ENCODE peak calls at places on chromosomes 2 and 18, in nine cellular contexts. A, X, M, W, O, I, N, D and P are unnamed samples.

GRCh38 chr2:45643095-45643494 is 8.4 kb upstream of the PRKCE start:
- DNase-seq in A (no peak), N (no peak), I (no peak), M (no peak), O (no peak), W (peak; percentile 41), D (no peak), X (no peak), P (peak; percentile 27)

GRCh38 chr2:119417898-119418297 is 13.8 kb upstream of the TMEM37 start:
- DNase-seq in W (no peak), O (no peak), D (no peak), I (no peak), N (no peak), M (no peak), X (no peak), A (no peak), P (no peak)

GRCh38 chr18:33751613-33752221 is 173.7 kb downstream of the ASXL3 start:
- DNase-seq in X (no peak), A (no peak), N (no peak), O (no peak), M (no peak), I (no peak), D (peak; percentile 29), W (peak; percentile 6), P (no peak)

GRCh38 chr18:32189723-32190591 is at the start of gene MEP1B:
- DNase-seq in O (no peak), X (no peak), D (no peak), I (no peak), W (no peak), A (no peak), M (no peak), N (no peak), P (no peak)

GRCh38 chr2:150081775-150082517 is 405.5 kb downstream of the RND3 start:
- DNase-seq in X (no peak), N (no peak), W (no peak), D (peak; percentile 44), M (no peak), A (no peak), O (no peak), I (no peak), P (no peak)

GRCh38 chr2:877747-878146 is 72.9 kb upstream of the SNTG2 start:
- DNase-seq in N (no peak), M (no peak), D (no peak), X (no peak), A (no peak), O (no peak), I (no peak), W (no peak), P (no peak)

GRCh38 chr18:55264108-55264507 is 304.8 kb upstream of the CCDC68 start:
- DNase-seq in D (peak; percentile 46), O (no peak), N (no peak), X (no peak), I (no peak), A (no peak), W (peak; percentile 57), M (no peak), P (no peak)

GRCh38 chr2:111523009-111523408 is 361.0 kb downstream of the ANAPC1 start:
- DNase-seq in W (peak; percentile 16), M (peak; percentile 39), X (no peak), A (peak; percentile 60), I (no peak), O (peak; percentile 20), N (no peak), D (peak; percentile 3), P (no peak)

GRCh38 chr2:218878486-218878885 is 2.2 kb upstream of the WNT10A start:
- DNase-seq in A (peak; percentile 8), X (no peak), W (peak; percentile 54), O (no peak), D (no peak), I (no peak), M (no peak), N (peak; percentile 41), P (no peak)

GRCh38 chr2:218877891-218878290 is 2.8 kb upstream of the WNT10A start:
- DNase-seq in O (no peak), W (peak; percentile 62), D (no peak), A (peak; percentile 32), M (no peak), I (no peak), N (peak; percentile 25), X (no peak), P (no peak)

GRCh38 chr2:218877331-218877730 is 3.3 kb upstream of the WNT10A start:
- DNase-seq in M (peak; percentile 67), N (peak; percentile 41), X (no peak), D (no peak), I (no peak), W (peak; percentile 77), A (peak; percentile 15), O (no peak), P (no peak)

GRCh38 chr2:218879881-218880748 is 537 bp upstream of the WNT10A start:
- DNase-seq in D (no peak), I (no peak), N (peak; percentile 96), A (peak; percentile 68), O (no peak), W (peak; percentile 30), X (no peak), M (peak; percentile 74), P (no peak)

GRCh38 chr2:218878941-218879761 is 1.5 kb upstream of the WNT10A start:
- DNase-seq in O (no peak), D (no peak), X (no peak), W (peak; percentile 92), M (peak; percentile 78), I (no peak), N (peak; percentile 23), A (peak; percentile 33), P (no peak)
- H3K4me3 ChIP-seq in O (no peak overlapping the region), D (no peak overlapping the region), X (no peak overlapping the region), W (no peak overlapping the region), M (no peak overlapping the region), I (no peak overlapping the region), N (peak overlapping the region; percentile 40), A (no peak overlapping the region), P (no peak overlapping the region)

GRCh38 chr2:26874514-26874913 is 26.6 kb downstream of the DPYSL5 start:
- DNase-seq in N (no peak), D (no peak), I (no peak), W (no peak), O (no peak), M (no peak), A (no peak), X (no peak), P (no peak)

GRCh38 chr2:26875808-26876207 is 27.9 kb downstream of the DPYSL5 start:
- DNase-seq in N (no peak), W (no peak), X (no peak), D (no peak), A (no peak), I (no peak), M (no peak), O (no peak), P (no peak)

GRCh38 chr2:26876260-26876659 is 28.3 kb downstream of the DPYSL5 start:
- DNase-seq in D (no peak), M (no peak), A (no peak), W (no peak), I (no peak), N (no peak), O (no peak), X (no peak), P (no peak)

GRCh38 chr2:26873584-26873983 is 25.7 kb downstream of the DPYSL5 start:
- DNase-seq in D (no peak), O (no peak), A (no peak), I (no peak), M (no peak), N (no peak), X (no peak), W (no peak), P (no peak)

DNA sequence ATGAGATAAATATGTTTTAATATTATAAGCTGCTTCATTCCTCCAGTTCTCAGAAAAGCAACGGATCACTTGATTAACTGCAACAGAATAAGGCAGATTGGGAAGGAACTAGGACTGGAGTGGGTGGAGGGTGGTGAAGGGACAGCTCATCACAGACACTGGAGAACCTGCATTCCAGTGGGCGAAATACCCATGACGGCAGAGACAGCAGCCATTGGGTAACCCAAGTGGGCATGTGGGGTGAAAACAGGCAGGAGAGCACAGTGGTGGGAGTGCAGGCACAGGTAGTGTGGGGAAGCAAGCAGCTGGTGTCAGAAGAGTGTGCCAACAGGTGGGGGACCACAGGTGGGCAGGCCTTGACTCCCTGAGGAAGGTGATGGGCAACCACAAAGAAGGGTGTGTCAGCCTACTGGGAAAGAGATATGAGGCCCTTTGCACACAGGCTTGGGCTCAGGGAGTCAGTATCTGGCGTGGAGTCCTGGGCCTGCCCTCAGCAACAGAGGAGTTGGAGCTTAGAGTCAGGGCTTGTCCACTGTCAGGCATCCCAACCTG is 27.2 kb downstream of the DPYSL5 start:
- DNase-seq in O (no peak), A (no peak), W (no peak), I (no peak), D (no peak), N (no peak), M (no peak), X (no peak), P (no peak)
- H3K27me3 ChIP-seq in O (no peaks in the 10 kb centered on the region), A (no peaks in the 10 kb centered on the region), W (no peaks in the 10 kb centered on the region), I (no peaks in the 10 kb centered on the region), D (peaks cover 44% of the 10 kb centered on the region), N (no peaks in the 10 kb centered on the region), M (peaks cover 26% of the 10 kb centered on the region), X (no peaks in the 10 kb centered on the region), P (peaks cover 3% of the 10 kb centered on the region)

GRCh38 chr2:120737802-120738516 is 2.3 kb downstream of the GLI2 start:
- DNase-seq in W (no peak), D (peak; percentile 45), X (no peak), N (no peak), A (no peak), M (no peak), O (no peak), I (peak; percentile 50), P (no peak)
- H3K4me3 ChIP-seq in W (peak overlapping the region; percentile 88), D (peak overlapping the region; percentile 83), X (peak overlapping the region; percentile 60), N (no peak overlapping the region), A (peak overlapping the region; percentile 69), M (peak overlapping the region; percentile 80), O (no peak overlapping the region), I (peak overlapping the region; percentile 36), P (peak overlapping the region; percentile 44)

GRCh38 chr2:176104338-176105077 is 2.6 kb upstream of the HOXD11 start:
- DNase-seq in M (no peak), O (no peak), A (no peak), X (no peak), I (no peak), D (no peak), N (no peak), W (no peak), P (peak; percentile 60)

GRCh38 chr2:176101862-176102261 is 2.3 kb downstream of the HOXD12 start:
- DNase-seq in D (no peak), M (no peak), N (peak; percentile 14), W (no peak), X (no peak), O (no peak), I (no peak), A (no peak), P (no peak)

GRCh38 chr2:176102309-176102866 is 2.8 kb downstream of the HOXD12 start:
- DNase-seq in O (no peak), D (no peak), N (no peak), M (no peak), A (no peak), I (no peak), W (no peak), X (no peak), P (no peak)

GRCh38 chr2:176105078-176105726 is 1.9 kb upstream of the HOXD11 start:
- DNase-seq in N (no peak), M (no peak), O (no peak), W (no peak), D (no peak), X (no peak), A (no peak), I (no peak), P (no peak)

DNA sequence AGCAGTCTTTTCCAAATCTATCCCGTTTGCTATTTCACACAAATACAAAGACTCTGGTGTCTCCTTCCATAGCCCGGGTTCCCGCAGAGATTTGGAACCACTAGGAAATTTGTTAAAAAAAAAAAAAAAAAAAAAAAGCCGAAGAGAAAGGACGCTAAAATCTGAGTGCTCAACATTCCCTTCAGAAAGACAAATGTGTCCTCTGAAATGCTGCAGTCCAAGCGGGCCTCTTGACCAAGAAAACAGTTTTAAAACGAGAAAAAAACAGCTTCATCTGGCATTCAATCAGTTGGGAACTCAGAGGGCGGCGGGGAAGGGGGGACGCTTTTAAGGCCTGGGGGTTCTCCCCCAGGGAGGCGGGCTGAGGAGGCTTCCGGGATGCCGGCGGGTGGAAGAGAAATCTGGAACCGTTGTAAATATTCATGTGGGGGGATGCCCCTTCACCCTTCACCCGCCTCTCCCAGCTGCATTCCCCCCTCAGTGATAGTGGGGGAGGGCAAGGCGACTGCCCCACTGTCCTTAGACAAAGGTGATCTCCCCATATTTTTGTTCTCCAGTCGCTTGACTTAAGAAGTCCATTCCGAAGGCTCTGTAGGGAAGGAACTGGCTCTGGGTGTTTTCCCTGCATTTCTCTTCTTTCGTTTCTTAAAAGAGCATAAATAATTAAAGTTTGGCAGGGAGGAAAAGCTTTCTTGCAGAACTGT is 3.3 kb upstream of the HOXD11 start:
- DNase-seq in A (no peak), M (no peak), O (no peak), D (no peak), I (no peak), N (no peak), X (no peak), W (no peak), P (no peak)
- H3K27me3 ChIP-seq in A (peaks cover 99% of the 10 kb centered on the region), M (peaks cover 86% of the 10 kb centered on the region), O (no peaks in the 10 kb centered on the region), D (peaks cover 99% of the 10 kb centered on the region), I (peaks cover 58% of the 10 kb centered on the region), N (peaks cover 78% of the 10 kb centered on the region), X (no peaks in the 10 kb centered on the region), W (no peaks in the 10 kb centered on the region), P (peaks cover 7% of the 10 kb centered on the region)